ENCODE peak calls at places on chromosomes 1 and 21, in five cellular contexts. Q is astrocyte of the spinal cord, K is endothelial cell, I is PC-3, G is progenitor cell of endocrine pancreas. Z is an unnamed sample.

GRCh38 chr1:12063141-12064072 is at the start of gene TNFRSF8:
- DNase-seq in Q (no peak), K (no peak), I (no peak), G (no peak), Z (no peak)

GRCh38 chr1:232538224-232538942 is 91.5 kb downstream of the SIPA1L2 start:
- DNase-seq in Q (peak), K (no peak), I (peak), G (no peak), Z (no peak)

GRCh38 chr1:13965770-13966398 is 265.9 kb downstream of the PRDM2 start:
- DNase-seq in Q (peak), K (peak), I (peak), G (peak), Z (peak)

GRCh38 chr1:115811140-115811828 is 29.6 kb downstream of the NHLH2 start:
- DNase-seq in Q (no peak), K (no peak), I (peak), G (no peak), Z (no peak)

GRCh38 chr1:167054531-167054930 is 35.6 kb downstream of the GPA33 start:
- DNase-seq in Q (no peak), K (no peak), I (no peak), G (no peak), Z (no peak)

GRCh38 chr1:156838972-156839371 is 19.9 kb downstream of the INSRR start:
- DNase-seq in Q (no peak), K (peak), I (peak), G (no peak), Z (peak)

GRCh38 chr21:45302082-45303061 is 14.7 kb upstream of the POFUT2 start:
- DNase-seq in Q (peak), K (no peak), I (no peak), G (no peak), Z (no peak)

GRCh38 chr21:42547001-42547905 is 33.6 kb downstream of the SLC37A1 start:
- DNase-seq in Q (no peak), K (no peak), I (no peak), G (no peak), Z (no peak)

GRCh38 chr1:43651922-43652321 is 2.0 kb downstream of the KDM4A start:
- DNase-seq in Q (no peak), K (no peak), I (no peak), G (no peak), Z (no peak)

GRCh38 chr1:198543670-198544260 is 3.3 kb upstream of the ATP6V1G3 start:
- DNase-seq in Q (no peak), K (no peak), I (no peak), G (no peak), Z (no peak)

GRCh38 chr1:197399691-197400521 is 131.9 kb downstream of the CRB1 start:
- DNase-seq in Q (peak), K (peak), I (peak), G (no peak), Z (no peak)

GRCh38 chr1:4108341-4108740 is 208.3 kb upstream of the C1orf174 start:
- DNase-seq in Q (no peak), K (no peak), I (no peak), G (no peak), Z (no peak)

GRCh38 chr1:181104790-181105133 is 16.3 kb downstream of the IER5 start:
- DNase-seq in Q (no peak), K (peak), I (no peak), G (peak), Z (peak)

GRCh38 chr1:24323281-24323680 is 4.1 kb downstream of the GRHL3 start:
- DNase-seq in Q (no peak), K (no peak), I (peak), G (no peak), Z (no peak)

GRCh38 chr1:235741294-235741693 is 91.7 kb upstream of the GNG4 start:
- DNase-seq in Q (peak), K (no peak), I (peak), G (no peak), Z (no peak)

DNA sequence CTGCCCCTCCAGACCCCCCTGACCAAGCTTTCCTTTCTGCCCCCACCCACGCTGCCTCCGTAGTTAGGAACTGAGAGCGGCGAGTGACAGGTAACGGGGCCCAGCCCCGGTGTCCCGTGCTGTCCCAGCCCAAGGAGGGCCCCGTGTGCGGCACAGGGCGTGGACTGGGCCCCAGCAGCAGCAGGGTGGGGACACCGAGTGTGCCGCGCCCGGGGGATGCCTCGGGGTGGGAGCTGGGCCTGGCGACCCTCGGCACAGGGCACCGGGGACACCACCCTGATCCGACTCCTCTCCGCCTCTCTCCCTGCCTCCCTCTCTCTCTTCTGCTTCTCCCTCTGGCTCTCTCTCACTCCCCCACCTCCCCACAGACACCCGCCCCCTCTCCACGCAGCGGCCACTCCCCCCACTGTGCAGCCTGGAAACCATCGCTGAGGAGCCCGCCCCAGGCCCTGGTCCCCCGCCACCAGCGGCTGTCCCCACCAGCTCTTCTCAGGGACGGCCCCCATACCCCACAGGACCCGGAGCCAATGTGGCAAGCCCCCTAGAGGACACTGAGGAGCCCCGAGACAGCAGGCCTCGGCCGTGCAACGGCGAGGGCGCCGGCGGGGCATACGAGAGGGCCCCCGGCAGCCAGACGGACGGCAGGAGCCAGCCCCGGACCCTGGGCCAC is 22.7 kb downstream of the PANK4 start:
- DNase-seq in Q (no peak), K (no peak), I (no peak), G (no peak), Z (no peak)
- TF ChIP-seq CTCF in Q (no peak), K (no peak), I (no peak), G (no peak), Z (no peak)

DNA sequence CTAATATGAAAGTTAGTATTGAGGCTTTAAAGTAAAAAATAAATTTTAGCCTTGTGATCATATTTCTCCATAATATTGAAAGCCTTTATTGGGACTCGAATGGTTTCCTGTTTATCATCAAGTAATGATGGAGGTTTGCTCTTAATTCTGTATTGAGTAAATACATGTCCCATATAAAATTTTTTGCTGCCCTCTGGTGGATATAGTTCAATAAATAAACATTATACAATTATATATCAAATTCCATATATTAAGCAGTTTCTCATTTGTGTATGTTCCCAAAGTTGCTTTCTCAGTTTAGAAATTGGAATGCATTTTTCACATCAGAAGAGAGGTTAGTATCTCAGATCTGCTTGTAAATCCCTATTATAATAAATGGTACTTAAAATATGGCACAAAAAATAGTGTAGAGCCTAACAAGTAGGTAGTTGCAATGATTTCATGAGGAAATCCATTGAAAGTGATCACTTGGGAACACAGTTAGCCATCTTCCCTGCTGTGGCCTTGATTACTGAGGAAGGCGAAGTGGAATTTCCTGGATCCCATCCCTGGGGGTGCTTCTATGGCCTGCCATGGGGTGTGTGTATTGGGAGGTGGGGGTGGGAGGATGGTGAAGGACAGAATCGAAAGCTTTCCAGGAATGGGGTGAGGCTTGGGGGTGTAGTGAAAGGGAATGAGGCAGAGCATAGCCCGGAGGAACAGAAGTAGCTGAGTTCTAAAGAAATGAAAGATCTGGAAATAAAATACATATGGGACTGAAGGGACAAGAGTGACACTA is 84.1 kb upstream of the C21orf91 start:
- DNase-seq in Q (peak), K (no peak), I (peak), G (no peak), Z (no peak)
- TF ChIP-seq CTCF in Q (no peak), K (peak), I (peak), G (peak), Z (peak)

DNA sequence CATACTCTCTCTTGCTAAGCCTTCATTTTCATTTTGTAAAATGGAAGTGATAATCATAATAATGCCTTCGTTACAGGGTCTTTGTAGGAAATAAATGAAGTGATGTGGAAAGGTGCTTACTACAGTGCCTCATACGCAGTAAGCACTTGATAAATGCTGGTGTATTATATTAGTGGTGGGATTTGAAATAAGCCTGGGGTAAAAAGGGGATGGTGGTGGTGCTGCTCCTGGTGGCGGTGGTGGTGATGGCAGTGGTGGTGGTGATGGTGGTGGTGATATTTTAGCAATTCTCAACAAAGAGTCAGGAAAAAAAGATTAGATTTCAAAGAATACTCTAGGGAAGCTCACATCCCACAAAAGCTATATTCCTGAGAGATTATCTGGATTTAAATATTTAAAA is 35.5 kb upstream of the ATP1B1 start:
- DNase-seq in Q (no peak), K (no peak), I (no peak), G (no peak), Z (no peak)
- TF ChIP-seq CTCF in Q (no peak), K (no peak), I (no peak), G (no peak), Z (no peak)

GRCh38 chr1:21868482-21868881 is 56.4 kb downstream of the LDLRAD2 start:
- DNase-seq in Q (no peak), K (no peak), I (no peak), G (no peak), Z (no peak)

GRCh38 chr1:21864730-21865129 is 52.7 kb downstream of the LDLRAD2 start:
- DNase-seq in Q (no peak), K (no peak), I (no peak), G (no peak), Z (no peak)

GRCh38 chr1:21865609-21865942 is 53.5 kb downstream of the LDLRAD2 start:
- DNase-seq in Q (no peak), K (no peak), I (no peak), G (no peak), Z (no peak)

GRCh38 chr1:21865943-21866628 is 54.0 kb downstream of the LDLRAD2 start:
- DNase-seq in Q (no peak), K (peak), I (no peak), G (no peak), Z (no peak)

DNA sequence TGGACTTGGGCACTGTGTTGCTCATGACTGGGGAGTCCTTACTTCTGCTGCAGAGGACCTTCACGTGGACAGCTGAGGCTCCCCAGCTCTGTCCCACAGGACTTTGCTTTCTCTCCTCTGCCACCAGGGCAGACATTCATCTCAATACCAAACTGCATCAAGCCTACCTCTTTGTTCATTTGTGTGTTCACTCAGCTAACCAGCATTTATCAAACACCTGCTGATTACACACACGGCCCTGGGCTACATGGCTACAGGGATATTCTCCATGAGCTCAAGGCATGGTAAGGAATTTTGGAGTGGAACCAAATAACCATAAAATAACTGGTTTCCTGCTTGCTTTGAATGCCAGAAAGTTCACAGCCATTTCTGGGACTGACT is 54.6 kb downstream of the LDLRAD2 start:
- DNase-seq in Q (no peak), K (no peak), I (peak), G (no peak), Z (no peak)
- TF ChIP-seq CTCF in Q (no peak), K (no peak), I (no peak), G (no peak), Z (no peak)

GRCh38 chr1:1006305-1007159 is 6.6 kb upstream of the HES4 start:
- DNase-seq in Q (no peak), K (no peak), I (peak), G (peak), Z (no peak)
- TF ChIP-seq CTCF in Q (no peak), K (no peak), I (no peak), G (no peak), Z (no peak)

GRCh38 chr1:111748618-111749337 is 6.9 kb upstream of the DDX20 start:
- DNase-seq in Q (no peak), K (no peak), I (no peak), G (no peak), Z (no peak)

GRCh38 chr1:111747947-111748346 is 7.8 kb upstream of the DDX20 start:
- DNase-seq in Q (no peak), K (no peak), I (no peak), G (no peak), Z (no peak)

GRCh38 chr1:111746614-111746999 is 7.4 kb upstream of the INKA2 start:
- DNase-seq in Q (no peak), K (no peak), I (no peak), G (no peak), Z (no peak)

GRCh38 chr1:111745670-111746613 is 6.7 kb upstream of the INKA2 start:
- DNase-seq in Q (no peak), K (no peak), I (no peak), G (no peak), Z (no peak)

DNA sequence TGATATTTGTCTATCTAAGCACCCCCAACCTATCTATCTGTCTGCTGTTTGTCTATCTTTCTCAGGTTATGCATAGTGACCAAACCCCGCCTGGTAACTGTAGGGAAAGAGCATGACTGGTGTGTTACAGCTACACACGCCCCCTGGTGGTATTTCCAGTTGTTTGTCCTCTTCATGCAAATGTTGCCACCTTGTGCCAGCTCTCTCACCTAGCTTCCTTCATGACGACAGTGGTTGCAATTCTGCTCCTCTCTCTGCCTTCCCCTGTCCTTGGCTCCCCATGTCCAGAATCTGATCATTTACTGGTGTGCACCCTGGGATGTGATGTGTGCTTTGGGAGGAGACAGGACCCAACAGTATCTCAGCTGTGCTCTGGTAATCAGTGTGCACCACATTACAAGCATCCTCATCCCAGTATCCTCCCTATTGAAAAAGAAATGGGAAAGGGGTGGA is 8.1 kb upstream of the INKA2 start:
- DNase-seq in Q (peak), K (peak), I (peak), G (no peak), Z (no peak)
- TF ChIP-seq CTCF in Q (peak), K (peak), I (peak), G (peak), Z (peak)

DNA sequence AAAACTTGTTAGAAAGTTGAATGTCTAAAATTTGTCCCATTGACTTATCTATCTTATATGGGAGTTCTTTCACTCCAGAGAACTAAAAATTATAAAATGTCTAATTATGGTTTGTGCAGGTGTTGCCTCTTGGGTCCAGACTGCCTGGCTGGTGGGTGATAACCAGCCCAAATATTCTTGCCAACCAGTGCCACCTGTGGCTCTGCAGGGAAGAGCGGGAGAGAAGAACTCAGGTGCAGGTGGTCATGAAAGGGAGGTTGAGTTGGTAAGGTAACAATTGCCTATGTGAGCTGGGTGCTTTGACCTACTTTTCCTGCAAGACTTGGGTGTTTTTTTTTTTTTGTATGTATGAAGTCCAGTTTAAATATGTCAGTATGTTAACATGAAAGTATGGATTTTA is 10.2 kb downstream of the RPS6KC1 start:
- DNase-seq in Q (no peak), K (no peak), I (peak), G (no peak), Z (no peak)
- TF ChIP-seq CTCF in Q (no peak), K (no peak), I (peak), G (peak), Z (no peak)

GRCh38 chr1:46749921-46750404 is 31.0 kb upstream of the EFCAB14 start:
- DNase-seq in Q (no peak), K (no peak), I (peak), G (no peak), Z (no peak)

GRCh38 chr1:46749403-46749802 is 30.5 kb upstream of the EFCAB14 start:
- DNase-seq in Q (no peak), K (no peak), I (peak), G (no peak), Z (no peak)

GRCh38 chr1:46742069-46742468 is 23.2 kb upstream of the EFCAB14 start:
- DNase-seq in Q (no peak), K (no peak), I (no peak), G (no peak), Z (no peak)

DNA sequence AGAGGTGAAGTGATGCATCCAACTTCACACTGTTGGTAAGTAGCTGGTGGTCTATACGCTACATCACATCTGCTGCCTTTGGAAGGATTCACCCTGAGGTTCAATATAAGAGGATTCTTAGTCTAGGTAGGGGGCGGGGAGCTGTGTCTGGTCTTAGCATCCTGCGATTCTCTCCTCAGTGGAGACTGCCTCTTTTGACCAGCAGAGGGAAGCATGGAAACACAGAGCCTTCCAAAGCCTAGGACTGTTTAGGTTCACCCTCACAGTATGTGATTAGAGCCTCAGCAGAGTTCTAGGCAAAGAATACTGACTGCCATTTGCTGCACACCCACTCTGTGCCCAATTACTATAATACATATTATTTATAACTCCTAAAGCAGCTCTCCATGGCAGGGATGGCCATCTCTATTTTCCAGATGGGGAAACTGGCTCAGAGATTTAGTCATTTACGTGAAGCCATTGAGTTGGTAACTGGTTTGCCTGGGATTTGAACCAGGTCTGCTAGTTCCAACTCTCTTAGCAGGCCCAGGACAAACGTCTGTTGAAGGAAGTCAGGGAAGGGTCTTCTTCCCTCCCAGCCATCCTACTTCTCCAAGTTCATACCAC is 28.9 kb upstream of the EFCAB14 start:
- DNase-seq in Q (peak), K (peak), I (peak), G (no peak), Z (no peak)
- TF ChIP-seq CTCF in Q (peak), K (no peak), I (peak), G (peak), Z (peak)

DNA sequence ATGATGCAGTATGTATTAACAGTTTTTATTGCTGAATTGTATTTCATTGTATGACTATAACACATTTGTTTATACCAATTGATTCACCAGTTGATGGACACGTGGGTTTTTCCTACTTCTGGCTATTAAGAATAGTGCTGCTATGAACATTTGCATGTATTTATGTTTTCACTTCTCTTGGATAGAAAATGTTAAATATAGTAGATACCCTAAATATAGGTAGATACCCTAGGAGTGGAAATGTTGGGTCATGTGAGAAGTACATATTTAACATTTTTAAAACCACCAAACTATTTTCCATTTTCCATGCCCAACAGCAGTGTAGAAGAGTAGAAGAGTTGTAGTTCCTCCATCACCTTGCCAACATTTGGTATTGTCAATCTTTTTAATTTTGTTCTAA is 7.8 kb downstream of the PHTF1 start:
- DNase-seq in Q (no peak), K (no peak), I (no peak), G (no peak), Z (no peak)
- TF ChIP-seq CTCF in Q (no peak), K (no peak), I (no peak), G (no peak), Z (no peak)

GRCh38 chr1:67138813-67139539 is 4.2 kb upstream of the C1orf141 start:
- DNase-seq in Q (no peak), K (no peak), I (no peak), G (no peak), Z (no peak)
- TF ChIP-seq CTCF in Q (no peak), K (no peak), I (no peak), G (no peak), Z (no peak)